ENCODE peak calls at places on chromosomes 3 and 15, in four cellular contexts. T, C, P and B are unnamed samples.

GRCh38 chr3:98151241-98151640 is 4.0 kb downstream of the OR5H14 start:
- DNase-seq in T (peak; percentile 1), C (no peak), P (no peak), B (no peak)

GRCh38 chr15:71653986-71654713 is 156.2 kb upstream of the NR2E3 start:
- DNase-seq in T (no peak), C (no peak), P (no peak), B (no peak)

GRCh38 chr15:63015618-63016017 is 26.9 kb upstream of the TPM1 start:
- DNase-seq in T (peak; percentile 66), C (no peak), P (no peak), B (no peak)

GRCh38 chr3:14337828-14338227 is 64.6 kb upstream of the SLC6A6 start:
- DNase-seq in T (no peak), C (no peak), P (no peak), B (no peak)

GRCh38 chr3:53846134-53846850 is at the start of the genes CHDH and IL17RB:
- DNase-seq in T (no peak), C (peak; percentile 92), P (peak; percentile 78), B (peak; percentile 92)

GRCh38 chr15:83283813-83284562 is 476 bp downstream of the BNC1 start:
- DNase-seq in T (peak; percentile 47), C (no peak), P (peak; percentile 42), B (no peak)

GRCh38 chr15:66725468-66725785 is 23.4 kb downstream of the SMAD6 start:
- DNase-seq in T (no peak), C (no peak), P (no peak), B (no peak)

GRCh38 chr3:169812844-169813677 is at the start of the genes LRRC34 and LRRIQ4:
- DNase-seq in T (peak; percentile 88), C (peak; percentile 91), P (peak; percentile 97), B (no peak)

GRCh38 chr15:94526071-94526689 is 294.8 kb downstream of the MCTP2 start:
- DNase-seq in T (no peak), C (no peak), P (peak; percentile 74), B (no peak)

GRCh38 chr3:42851228-42851834 is 24.3 kb downstream of the CYP8B1 start:
- DNase-seq in T (no peak), C (no peak), P (no peak), B (no peak)

GRCh38 chr3:165459924-165460540 is 263.8 kb upstream of the SLITRK3 start:
- DNase-seq in T (no peak), C (no peak), P (no peak), B (no peak)

GRCh38 chr3:12155264-12155663 is 3.4 kb downstream of the TIMP4 start:
- DNase-seq in T (no peak), C (no peak), P (no peak), B (no peak)

GRCh38 chr15:56468271-56468912 is 3.5 kb upstream of the MNS1 start:
- DNase-seq in T (no peak), C (no peak), P (no peak), B (no peak)

GRCh38 chr3:175608351-175608750 is 749.2 kb downstream of the NAALADL2 start:
- DNase-seq in T (no peak), C (no peak), P (no peak), B (no peak)

GRCh38 chr15:64521726-64522164 is 61.4 kb downstream of the ZNF609 start:
- DNase-seq in T (peak; percentile 82), C (no peak), P (peak; percentile 66), B (peak; percentile 70)

GRCh38 chr15:63243101-63243500 is 34.3 kb upstream of the APH1B start:
- DNase-seq in T (peak; percentile 75), C (no peak), P (no peak), B (no peak)

GRCh38 chr15:70376929-70377691 is 279.4 kb upstream of the TLE3 start:
- DNase-seq in T (peak; percentile 73), C (peak; percentile 72), P (peak; percentile 61), B (no peak)

GRCh38 chr3:124315215-124316033 is 323.5 kb upstream of the ROPN1 start:
- DNase-seq in T (peak; percentile 34), C (no peak), P (no peak), B (no peak)

GRCh38 chr15:63587527-63587926 is 9.7 kb upstream of the FBXL22 start:
- DNase-seq in T (no peak), C (no peak), P (no peak), B (no peak)

GRCh38 chr15:84981711-84982300 is at the start of gene PDE8A:
- DNase-seq in T (peak; percentile 64), C (no peak), P (peak; percentile 60), B (no peak)

DNA sequence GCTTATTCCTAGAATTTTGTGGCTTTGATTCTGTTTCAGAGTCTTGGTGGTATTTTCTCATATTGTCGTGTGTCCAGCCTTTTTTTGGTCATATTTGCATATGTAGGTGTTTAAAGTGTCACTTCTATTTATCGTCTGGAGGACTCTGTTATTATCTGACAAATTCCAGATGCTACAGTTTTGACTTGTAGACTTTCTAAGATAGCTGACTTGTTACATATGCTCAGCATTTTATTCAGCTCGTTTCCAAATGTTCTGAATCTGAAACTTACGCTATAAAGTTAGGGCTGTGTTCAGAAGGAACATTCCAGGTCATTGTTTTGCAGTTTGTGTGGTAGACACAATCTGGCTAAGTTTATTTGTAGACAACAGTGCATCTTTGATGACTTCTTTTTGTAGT is 1.9 kb downstream of the PPP4R2 start:
- DNase-seq in T (peak; percentile 19), C (no peak), P (no peak), B (no peak)
- H3K4me1 ChIP-seq in T (peaks cover 29% of the 10 kb centered on the region), C (peaks cover 43% of the 10 kb centered on the region), P (peaks cover 30% of the 10 kb centered on the region), B (peaks cover 29% of the 10 kb centered on the region)

DNA sequence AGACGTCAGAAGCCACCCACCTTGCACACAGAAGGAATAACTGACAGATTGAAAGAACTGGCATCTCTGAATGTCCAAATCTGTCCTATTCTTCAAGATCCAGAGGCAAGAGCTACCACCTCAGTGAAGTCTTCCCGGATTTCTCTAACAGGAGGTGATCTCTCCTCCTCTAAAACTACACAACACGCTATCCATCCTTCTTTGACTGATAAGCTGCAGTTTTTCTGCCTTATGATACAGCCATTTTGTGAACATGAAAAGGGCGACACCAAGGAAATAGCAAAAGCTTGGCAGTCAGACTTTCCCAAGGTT is 37.1 kb upstream of the HES1 start:
- DNase-seq in T (no peak), C (no peak), P (no peak), B (no peak)
- H3K4me1 ChIP-seq in T (no peaks in the 10 kb centered on the region), C (peaks cover 5% of the 10 kb centered on the region), P (peaks cover 5% of the 10 kb centered on the region), B (peaks cover 59% of the 10 kb centered on the region)

DNA sequence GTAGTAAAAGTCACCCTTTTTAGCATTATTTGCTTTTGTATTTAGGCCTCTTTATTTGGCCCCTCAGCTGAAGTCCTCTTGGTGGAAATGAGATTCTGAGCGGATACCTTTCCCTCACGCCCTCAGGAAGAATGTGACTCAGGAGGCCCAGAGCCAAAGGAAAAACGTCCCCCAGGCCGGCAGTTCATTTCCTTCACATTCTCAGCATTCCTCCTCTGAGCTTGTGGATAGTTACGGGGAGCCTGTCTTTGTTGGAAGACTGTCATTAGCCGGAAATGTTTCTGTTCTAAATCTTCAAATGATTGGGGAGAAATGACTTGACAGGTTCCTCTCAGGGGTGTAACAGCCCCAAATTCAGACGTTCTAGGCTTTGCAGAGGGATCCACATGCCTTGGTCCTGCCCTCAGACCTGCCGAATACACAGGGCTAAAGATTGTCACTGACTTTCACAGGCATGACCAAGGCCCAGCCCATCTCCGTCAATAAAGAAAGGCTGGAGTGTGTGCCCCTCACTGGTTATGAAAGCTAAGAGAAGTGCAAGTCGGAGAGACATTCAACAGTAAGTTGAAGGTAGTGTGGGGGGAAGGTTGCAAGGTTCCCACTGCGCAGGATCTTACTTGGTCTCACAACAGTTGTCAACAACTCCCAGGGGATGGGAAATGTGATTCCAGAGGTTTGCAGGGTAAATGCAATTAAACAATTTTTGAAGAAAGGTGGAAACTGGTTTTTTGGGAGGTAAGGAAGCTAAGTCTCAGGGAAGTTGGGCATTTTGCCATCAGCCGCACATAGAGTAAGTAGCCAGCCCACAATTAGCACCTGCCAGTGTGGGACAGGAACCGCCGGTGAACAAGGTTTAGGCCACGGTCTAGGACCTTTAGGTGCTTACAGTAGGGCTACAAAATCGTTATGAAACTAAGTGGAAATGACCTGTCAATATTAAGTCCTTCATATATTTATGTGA is 39.7 kb upstream of the MYZAP start:
- DNase-seq in T (peak; percentile 89), C (no peak), P (peak; percentile 89), B (peak; percentile 84)
- H3K4me1 ChIP-seq in T (peaks cover 48% of the 10 kb centered on the region), C (peaks cover 31% of the 10 kb centered on the region), P (peaks cover 4% of the 10 kb centered on the region), B (peaks cover 74% of the 10 kb centered on the region)

GRCh38 chr15:29788433-29789034 is 33.7 kb downstream of the TJP1 start:
- DNase-seq in T (no peak), C (no peak), P (no peak), B (no peak)
- H3K4me1 ChIP-seq in T (no peaks in the 10 kb centered on the region), C (no peaks in the 10 kb centered on the region), P (peaks cover 5% of the 10 kb centered on the region), B (peaks cover 4% of the 10 kb centered on the region)

GRCh38 chr3:17192995-17193394 is 308.2 kb downstream of the PLCL2 start:
- DNase-seq in T (no peak), C (no peak), P (no peak), B (no peak)
- H3K4me1 ChIP-seq in T (peaks cover 37% of the 10 kb centered on the region), C (peaks cover 4% of the 10 kb centered on the region), P (peaks cover 7% of the 10 kb centered on the region), B (no peaks in the 10 kb centered on the region)

DNA sequence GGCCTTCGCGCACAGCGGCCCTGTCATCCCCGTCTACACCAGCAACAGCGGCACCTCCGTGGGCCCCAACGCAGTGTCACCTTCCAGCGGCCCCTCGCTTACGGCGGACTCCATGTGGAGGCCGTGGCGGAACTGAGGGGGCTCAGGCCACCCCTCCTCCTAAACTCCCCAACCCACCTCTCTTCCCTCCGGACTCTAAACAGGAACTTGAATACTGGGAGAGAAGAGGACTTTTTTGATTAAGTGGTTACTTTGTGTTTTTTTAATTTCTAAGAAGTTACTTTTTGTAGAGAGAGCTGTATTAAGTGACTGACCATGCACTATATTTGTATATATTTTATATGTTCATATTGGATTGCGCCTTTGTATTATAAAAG is 2.1 kb downstream of the HES1 start:
- DNase-seq in T (no peak), C (no peak), P (no peak), B (no peak)
- H3K4me1 ChIP-seq in T (peaks cover 39% of the 10 kb centered on the region), C (peaks cover 64% of the 10 kb centered on the region), P (peaks cover 42% of the 10 kb centered on the region), B (peaks cover 36% of the 10 kb centered on the region)

GRCh38 chr3:46986782-46987484 is 7.5 kb downstream of the NBEAL2 start:
- DNase-seq in T (no peak), C (no peak), P (peak; percentile 44), B (no peak)
- H3K4me1 ChIP-seq in T (peaks cover 10% of the 10 kb centered on the region), C (peaks cover 58% of the 10 kb centered on the region), P (peaks cover 13% of the 10 kb centered on the region), B (peaks cover 24% of the 10 kb centered on the region)